ENCODE peak calls at places on chromosomes 13 and 19, in four cellular contexts. Y is psoas muscle, D is PC-3, B is sigmoid colon. C is an unnamed sample. For H3K36me3, the result is how much of the 10 kb centered on the place peaks cover.

GRCh38 chr13:102724923-102725322 is 30.1 kb upstream of the METTL21C start:
- DNase-seq in D (peak), B (no peak), Y (no peak), C (no peak)

GRCh38 chr19:48715276-48715675 is 4.2 kb downstream of the MAMSTR start:
- DNase-seq in Y (no peak), B (peak), D (no peak), C (no peak)

GRCh38 chr19:38691938-38692457 is 44.5 kb downstream of the ACTN4 start:
- DNase-seq in D (no peak), Y (peak), B (peak), C (no peak)

GRCh38 chr19:40139533-40140287 is 49.0 kb upstream of the ZNF780A start:
- DNase-seq in B (no peak), D (peak), Y (no peak), C (no peak)

GRCh38 chr19:51727349-51727880 is 3.6 kb upstream of the HAS1 start:
- DNase-seq in B (no peak), D (peak), Y (no peak), C (no peak)

GRCh38 chr19:42284641-42285341 is 15.7 kb downstream of the CIC start:
- DNase-seq in D (no peak), B (peak), Y (no peak), C (peak)

GRCh38 chr13:59906413-59907027 is 257.2 kb downstream of the DIAPH3 start:
- DNase-seq in Y (no peak), B (no peak), D (peak), C (no peak)

GRCh38 chr19:38739440-38740251 is 4.6 kb downstream of the CAPN12 start:
- DNase-seq in D (no peak), B (no peak), Y (no peak), C (no peak)

GRCh38 chr19:50815443-50815842 is 8.1 kb downstream of the KLK1 start:
- DNase-seq in Y (no peak), D (no peak), B (no peak), C (no peak)

GRCh38 chr13:35764359-35765015 is 288.0 kb upstream of the MAB21L1 start:
- DNase-seq in Y (no peak), D (no peak), B (no peak), C (no peak)

GRCh38 chr13:33678906-33679657 is 138.9 kb upstream of the RFC3 start:
- DNase-seq in Y (peak), D (peak), B (peak), C (peak)

GRCh38 chr13:76829572-76830327 is 56.5 kb downstream of the KCTD12 start:
- DNase-seq in B (peak), Y (peak), D (no peak), C (no peak)

GRCh38 chr19:56875717-56876116 is 35.2 kb upstream of the PEG3 start:
- DNase-seq in D (no peak), B (no peak), Y (no peak), C (no peak)

GRCh38 chr19:35793381-35794165 is 18.2 kb downstream of the ARHGAP33 start:
- DNase-seq in D (peak), B (no peak), Y (no peak), C (no peak)

GRCh38 chr19:35549174-35549788 is 3.9 kb downstream of the TMEM147 start:
- DNase-seq in D (peak), B (no peak), Y (no peak), C (peak)

GRCh38 chr13:78826936-78827335 is 168.0 kb upstream of the OBI1 start:
- DNase-seq in D (no peak), B (no peak), Y (no peak), C (no peak)

GRCh38 chr19:46288896-46289588 is 7.8 kb upstream of the HIF3A start:
- DNase-seq in B (peak), Y (no peak), D (peak), C (peak)

GRCh38 chr19:47270408-47270807 is 4.3 kb upstream of the INAFM1 start:
- DNase-seq in Y (no peak), B (no peak), D (no peak), C (no peak)

GRCh38 chr13:50236898-50237318 is 221.7 kb downstream of the KCNRG start:
- DNase-seq in D (no peak), Y (no peak), B (no peak), C (no peak)

DNA sequence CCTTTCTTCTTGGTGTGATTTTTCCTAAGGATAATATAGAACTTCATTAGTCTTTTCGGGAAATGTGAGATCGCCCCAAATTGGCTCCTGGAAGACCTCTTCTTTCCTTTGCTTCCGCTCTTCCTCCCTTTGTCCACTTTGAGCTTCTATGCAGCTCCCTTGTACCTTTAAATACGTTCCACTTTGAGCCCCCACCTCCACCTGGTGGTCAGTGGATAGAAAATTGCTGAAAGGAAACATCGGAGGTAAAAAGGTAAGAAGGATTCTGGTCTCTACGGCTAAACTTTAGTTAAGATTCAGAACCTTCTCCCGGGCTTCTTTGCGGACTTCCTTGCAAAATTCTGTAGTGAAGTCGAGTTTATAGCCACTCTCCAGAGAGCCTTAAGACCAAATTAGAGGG is 55.0 kb upstream of the TM9SF2 start:
- DNase-seq in D (peak), B (no peak), Y (no peak), C (no peak)
- TF ChIP-seq CTCF in D (peak), B (no peak), Y (no peak), C (no peak)

GRCh38 chr13:97629601-97630272 is 195.8 kb downstream of the RAP2A start:
- DNase-seq in B (no peak), D (no peak), Y (no peak), C (no peak)

GRCh38 chr13:97627566-97627965 is 193.6 kb downstream of the RAP2A start:
- DNase-seq in D (peak), Y (peak), B (no peak), C (peak)

GRCh38 chr13:97631158-97631557 is 197.2 kb downstream of the RAP2A start:
- DNase-seq in D (peak), B (no peak), Y (no peak), C (no peak)

GRCh38 chr13:97630725-97631124 is 196.8 kb downstream of the RAP2A start:
- DNase-seq in B (no peak), Y (no peak), D (no peak), C (no peak)
- H3K27ac ChIP-seq in B (no peak), Y (no peak), D (no peak), C (no peak)

GRCh38 chr19:2136796-2137195 is 14.6 kb downstream of the AP3D1 start:
- DNase-seq in Y (no peak), B (no peak), D (no peak), C (no peak)
- H3K36me3 ChIP-seq in Y (half or more), B (under half), D (under half), C (under half)

GRCh38 chr13:75541287-75541686 is 3.6 kb upstream of the COMMD6 start:
- DNase-seq in Y (no peak), D (no peak), B (no peak), C (no peak)

GRCh38 chr13:75533866-75534265 is 3.8 kb downstream of the COMMD6 start:
- DNase-seq in Y (no peak), B (no peak), D (no peak), C (no peak)

GRCh38 chr13:75541961-75542360 is 4.3 kb upstream of the COMMD6 start:
- DNase-seq in D (no peak), Y (no peak), B (no peak), C (peak)

DNA sequence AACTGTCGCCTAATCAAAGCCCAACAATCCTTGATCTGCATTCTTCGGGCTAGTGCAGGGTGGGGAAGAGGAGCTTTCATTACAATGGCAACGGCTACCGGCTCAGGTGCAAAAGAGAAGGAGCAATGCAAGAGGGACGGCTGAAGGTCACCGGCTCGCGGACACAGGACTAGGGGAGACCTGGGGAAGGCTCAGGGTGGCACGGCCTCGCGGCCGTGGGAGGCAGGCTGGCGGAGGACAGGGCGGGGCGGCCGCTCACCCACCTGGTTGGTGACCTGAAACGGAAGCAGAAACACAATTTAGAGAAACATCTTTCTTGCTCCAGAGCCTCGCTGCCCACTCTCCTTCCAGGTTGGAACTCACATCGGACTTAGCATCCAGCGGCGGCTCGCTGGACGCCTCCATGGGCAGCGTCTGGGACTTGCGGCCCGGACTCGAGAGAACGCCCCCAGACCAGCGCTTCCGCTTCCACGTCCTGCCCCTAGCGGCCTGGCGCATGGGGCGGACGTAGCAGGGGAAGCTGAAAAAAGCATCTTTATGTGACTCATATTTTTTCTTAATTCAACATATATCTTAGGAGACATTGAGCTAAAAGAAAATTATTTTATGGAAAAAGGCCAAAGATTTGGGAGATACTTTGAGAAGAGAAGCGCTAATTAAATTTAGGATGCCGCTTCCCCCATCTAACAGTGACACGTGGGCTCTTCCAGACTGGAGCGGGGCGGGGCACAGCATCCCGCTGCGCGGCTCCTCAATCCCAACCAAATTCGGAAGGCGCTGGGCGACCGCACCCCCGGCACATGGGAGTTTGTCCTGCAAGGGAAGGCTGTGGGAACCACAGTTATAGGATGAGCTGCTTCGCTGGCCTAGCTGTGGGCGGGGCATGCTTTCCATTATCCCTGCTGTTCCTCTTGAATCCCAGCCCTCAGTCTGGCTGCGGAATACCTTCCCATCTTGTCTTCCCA is at the start of gene COMMD6:
- DNase-seq in B (peak), D (peak), Y (peak), C (peak)
- TF ChIP-seq CTCF in B (peak), D (no peak), Y (peak), C (peak)

GRCh38 chr19:17303940-17304267 is 679 bp upstream of the ABHD8 start:
- DNase-seq in Y (no peak), B (no peak), D (no peak), C (no peak)
- H3K27ac ChIP-seq in Y (peak), B (peak), D (no peak), C (peak)

GRCh38 chr19:5059767-5060166 is 90.9 kb downstream of the KDM4B start:
- DNase-seq in D (no peak), Y (no peak), B (no peak), C (no peak)

GRCh38 chr19:5059191-5059579 is 90.3 kb downstream of the KDM4B start:
- DNase-seq in D (no peak), B (no peak), Y (no peak), C (no peak)

GRCh38 chr19:5062195-5062594 is 93.3 kb downstream of the KDM4B start:
- DNase-seq in D (no peak), B (no peak), Y (no peak), C (no peak)

GRCh38 chr19:5062799-5063198 is 93.9 kb downstream of the KDM4B start:
- DNase-seq in Y (no peak), D (no peak), B (no peak), C (no peak)

DNA sequence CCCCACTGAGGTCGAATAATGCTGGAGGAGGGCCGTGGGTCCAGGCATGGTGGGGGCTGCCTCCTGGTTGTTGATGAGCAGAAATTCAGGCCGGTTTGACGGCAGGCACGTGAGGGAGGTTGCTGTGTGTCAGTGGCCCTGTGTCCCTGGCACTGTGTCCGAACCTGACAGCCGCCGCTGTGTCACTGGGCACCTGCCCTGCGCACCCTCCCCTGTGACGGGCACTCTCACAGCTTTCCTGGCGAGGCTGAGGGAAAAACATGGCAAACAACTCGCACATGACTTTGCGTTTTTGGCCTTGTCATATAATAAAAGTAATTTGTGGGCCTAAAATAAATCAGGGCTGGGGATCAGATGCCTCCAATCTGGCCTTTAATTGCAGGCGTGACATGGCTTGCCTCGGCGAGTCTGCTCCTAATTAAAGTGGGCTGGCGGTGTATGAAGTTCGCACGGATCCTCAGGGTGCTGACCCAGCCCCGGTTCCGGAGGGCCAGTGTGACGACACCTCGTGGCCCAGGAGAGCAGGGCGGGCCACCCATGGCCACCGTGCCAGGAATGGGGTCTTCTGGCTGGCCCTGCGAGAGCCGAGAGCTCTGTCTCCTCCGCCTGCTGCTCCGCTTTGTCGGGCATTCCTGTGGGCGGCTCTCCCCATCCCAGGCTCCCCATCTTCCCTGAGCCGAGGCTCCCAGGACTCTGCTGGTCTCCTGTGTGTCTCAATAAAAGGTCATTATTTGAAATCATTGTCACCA is 91.9 kb downstream of the KDM4B start:
- DNase-seq in B (no peak), D (no peak), Y (peak), C (no peak)
- H3K36me3 ChIP-seq in B (under half), D (under half), Y (under half), C (under half)

GRCh38 chr19:33868821-33869412 is 72.2 kb downstream of the KCTD15 start:
- DNase-seq in D (no peak), Y (peak), B (peak), C (peak)
- TF ChIP-seq CTCF in D (no peak), Y (no peak), B (no peak), C (no peak)

DNA sequence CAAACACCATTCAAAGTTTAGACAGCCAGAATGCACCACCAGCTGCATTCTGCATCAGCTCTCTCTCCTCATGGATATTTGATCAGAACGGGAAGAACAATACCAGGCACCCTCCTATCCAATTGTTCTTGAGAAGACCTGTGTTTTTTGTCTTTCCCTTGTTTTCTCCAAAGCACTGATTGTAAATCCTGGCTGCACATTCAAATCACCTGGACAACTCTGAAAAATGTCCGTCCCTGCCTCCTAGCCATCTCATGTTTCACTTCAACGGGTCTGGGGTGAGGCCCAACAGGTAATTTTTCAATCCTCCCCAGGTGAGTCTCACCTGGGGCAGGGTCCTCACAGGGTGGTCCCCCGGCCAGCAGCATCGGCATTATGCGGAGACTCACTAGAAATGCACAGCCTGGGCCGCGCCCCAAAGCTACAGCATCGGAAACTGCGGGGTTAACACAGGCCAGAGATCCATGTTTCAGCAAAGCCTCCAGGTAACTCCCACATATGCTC is 5.5 kb downstream of the IRS2 start:
- DNase-seq in D (no peak), B (no peak), Y (no peak), C (no peak)
- H3K27ac ChIP-seq in D (peak), B (peak), Y (peak), C (peak)

GRCh38 chr19:10679743-10680142 is 21.5 kb upstream of the QTRT1 start:
- DNase-seq in D (no peak), Y (no peak), B (no peak), C (no peak)
- H3K36me3 ChIP-seq in D (half or more), Y (half or more), B (half or more), C (under half)

DNA sequence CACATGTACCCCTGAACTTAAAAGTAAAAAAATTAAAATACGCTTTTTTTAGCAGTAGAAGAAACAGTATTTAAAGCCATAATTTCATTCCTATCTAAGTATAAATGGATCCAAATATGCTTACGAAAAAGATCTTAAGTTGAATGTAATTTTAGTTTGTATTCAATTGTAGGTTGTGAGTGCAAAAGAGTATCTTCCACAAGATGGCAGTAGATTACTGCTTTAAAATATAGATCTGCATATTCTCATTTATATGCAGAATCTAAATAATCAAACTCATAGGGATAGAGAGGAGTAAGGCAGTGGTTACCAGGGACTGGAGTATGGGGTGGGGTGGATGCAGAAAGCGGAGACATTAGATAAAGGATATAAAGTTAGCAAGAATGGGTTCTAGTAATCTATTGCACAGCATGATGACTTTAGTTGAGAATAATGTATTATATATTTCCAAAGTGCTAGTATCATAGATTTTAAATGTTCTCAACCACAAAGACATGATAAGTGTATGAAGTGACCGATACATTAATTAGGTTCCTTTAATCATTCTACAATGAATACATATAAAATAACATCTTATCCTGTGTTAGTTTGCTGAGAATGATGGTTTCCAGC is 14.2 kb downstream of the OR7A17 start:
- DNase-seq in D (peak), Y (no peak), B (no peak), C (no peak)
- TF ChIP-seq CTCF in D (peak), Y (peak), B (no peak), C (peak)